ENCODE peak calls at places on chromosome 21, in six cellular contexts. One of them, this sample, is unnamed.

GRCh38 chr21:35475768-35476167 is 426.7 kb upstream of the RUNX1 start:
- DNase-seq in GM13977: no peak
- DNase-seq in fibroblast of lung: peak
- DNase-seq in brain microvascular endothelial cell: peak
- DNase-seq in tibial artery: no peak
- DNase-seq in stomach: no peak
- DNase-seq in this sample: peak

GRCh38 chr21:42621828-42622199 is 31.6 kb upstream of the PDE9A start:
- DNase-seq in GM13977: no peak
- DNase-seq in fibroblast of lung: no peak
- DNase-seq in brain microvascular endothelial cell: no peak
- DNase-seq in tibial artery: no peak
- DNase-seq in stomach: no peak
- DNase-seq in this sample: no peak

GRCh38 chr21:40886931-40887330 is 40.0 kb upstream of the DSCAM start:
- DNase-seq in GM13977: no peak
- DNase-seq in fibroblast of lung: no peak
- DNase-seq in brain microvascular endothelial cell: no peak
- DNase-seq in tibial artery: no peak
- DNase-seq in stomach: no peak
- DNase-seq in this sample: no peak

GRCh38 chr21:25961042-25961441 is 209.5 kb downstream of the APP start:
- DNase-seq in GM13977: no peak
- DNase-seq in fibroblast of lung: no peak
- DNase-seq in brain microvascular endothelial cell: no peak
- DNase-seq in tibial artery: no peak
- DNase-seq in stomach: no peak
- DNase-seq in this sample: no peak

GRCh38 chr21:36437745-36438128 is 42.2 kb downstream of the CLDN14 start:
- DNase-seq in GM13977: no peak
- DNase-seq in fibroblast of lung: peak
- DNase-seq in brain microvascular endothelial cell: peak
- DNase-seq in tibial artery: no peak
- DNase-seq in stomach: peak
- DNase-seq in this sample: no peak

GRCh38 chr21:37792046-37792445 is 124.2 kb downstream of the KCNJ6 start:
- DNase-seq in GM13977: no peak
- DNase-seq in fibroblast of lung: peak
- DNase-seq in brain microvascular endothelial cell: peak
- DNase-seq in tibial artery: no peak
- DNase-seq in stomach: no peak
- DNase-seq in this sample: no peak

GRCh38 chr21:20341431-20341830 is 656.8 kb upstream of the NCAM2 start:
- DNase-seq in GM13977: no peak
- DNase-seq in fibroblast of lung: no peak
- DNase-seq in brain microvascular endothelial cell: no peak
- DNase-seq in tibial artery: no peak
- DNase-seq in stomach: no peak
- DNase-seq in this sample: no peak

GRCh38 chr21:14913576-14914146 is 151.1 kb downstream of the NRIP1 start:
- DNase-seq in GM13977: no peak
- DNase-seq in fibroblast of lung: no peak
- DNase-seq in brain microvascular endothelial cell: no peak
- DNase-seq in tibial artery: no peak
- DNase-seq in stomach: no peak
- DNase-seq in this sample: no peak

GRCh38 chr21:27566521-27566920 is 599.6 kb upstream of the ADAMTS5 start:
- DNase-seq in GM13977: no peak
- DNase-seq in fibroblast of lung: peak
- DNase-seq in brain microvascular endothelial cell: no peak
- DNase-seq in tibial artery: no peak
- DNase-seq in stomach: no peak
- DNase-seq in this sample: no peak

GRCh38 chr21:30337644-30338170 is at the start of gene KRTAP27-1:
- DNase-seq in GM13977: no peak
- DNase-seq in fibroblast of lung: no peak
- DNase-seq in brain microvascular endothelial cell: no peak
- DNase-seq in tibial artery: no peak
- DNase-seq in stomach: no peak
- DNase-seq in this sample: no peak

GRCh38 chr21:32096411-32096810 is 182.4 kb downstream of the MIS18A start:
- DNase-seq in GM13977: no peak
- DNase-seq in fibroblast of lung: no peak
- DNase-seq in brain microvascular endothelial cell: no peak
- DNase-seq in tibial artery: no peak
- DNase-seq in stomach: no peak
- DNase-seq in this sample: peak

GRCh38 chr21:21029159-21029558 is 30.9 kb downstream of the NCAM2 start:
- DNase-seq in GM13977: no peak
- DNase-seq in fibroblast of lung: peak
- DNase-seq in brain microvascular endothelial cell: no peak
- DNase-seq in tibial artery: no peak
- DNase-seq in stomach: no peak
- DNase-seq in this sample: no peak

GRCh38 chr21:42083361-42083690 is 12.2 kb downstream of the UMODL1 start:
- DNase-seq in GM13977: no peak
- DNase-seq in fibroblast of lung: no peak
- DNase-seq in brain microvascular endothelial cell: no peak
- DNase-seq in tibial artery: no peak
- DNase-seq in stomach: no peak
- DNase-seq in this sample: no peak

GRCh38 chr21:14448784-14449183 is 65.8 kb upstream of the HSPA13 start:
- DNase-seq in GM13977: no peak
- DNase-seq in fibroblast of lung: no peak
- DNase-seq in brain microvascular endothelial cell: no peak
- DNase-seq in tibial artery: no peak
- DNase-seq in stomach: no peak
- DNase-seq in this sample: no peak

GRCh38 chr21:17501107-17502006 is 11.5 kb upstream of the CXADR start:
- DNase-seq in GM13977: no peak
- DNase-seq in fibroblast of lung: no peak
- DNase-seq in brain microvascular endothelial cell: no peak
- DNase-seq in tibial artery: no peak
- DNase-seq in stomach: no peak
- DNase-seq in this sample: no peak

GRCh38 chr21:41373253-41373652 is 11.4 kb downstream of the MX2 start:
- DNase-seq in GM13977: no peak
- DNase-seq in fibroblast of lung: no peak
- DNase-seq in brain microvascular endothelial cell: no peak
- DNase-seq in tibial artery: peak
- DNase-seq in stomach: no peak
- DNase-seq in this sample: no peak

GRCh38 chr21:42193131-42193671 is 25.7 kb upstream of the ABCG1 start:
- DNase-seq in GM13977: no peak
- DNase-seq in fibroblast of lung: peak
- DNase-seq in brain microvascular endothelial cell: peak
- DNase-seq in tibial artery: no peak
- DNase-seq in stomach: no peak
- DNase-seq in this sample: peak

GRCh38 chr21:42125571-42126544 is 54.7 kb downstream of the UMODL1 start:
- DNase-seq in GM13977: no peak
- DNase-seq in fibroblast of lung: peak
- DNase-seq in brain microvascular endothelial cell: peak
- DNase-seq in tibial artery: no peak
- DNase-seq in stomach: no peak
- DNase-seq in this sample: peak

GRCh38 chr21:26106562-26106961 is 64.0 kb downstream of the APP start:
- DNase-seq in GM13977: no peak
- DNase-seq in fibroblast of lung: no peak
- DNase-seq in brain microvascular endothelial cell: no peak
- DNase-seq in tibial artery: no peak
- DNase-seq in stomach: no peak
- DNase-seq in this sample: no peak

GRCh38 chr21:36194024-36194423 is 37.4 kb downstream of the DOP1B start:
- DNase-seq in GM13977: no peak
- DNase-seq in fibroblast of lung: no peak
- DNase-seq in brain microvascular endothelial cell: no peak
- DNase-seq in tibial artery: no peak
- DNase-seq in stomach: peak
- DNase-seq in this sample: no peak

GRCh38 chr21:31879251-31879650 is 6.4 kb downstream of the HUNK start:
- DNase-seq in GM13977: no peak
- DNase-seq in fibroblast of lung: no peak
- DNase-seq in brain microvascular endothelial cell: no peak
- DNase-seq in tibial artery: no peak
- DNase-seq in stomach: no peak
- DNase-seq in this sample: no peak

GRCh38 chr21:14482165-14482564 is 64.0 kb downstream of the SAMSN1 start:
- DNase-seq in GM13977: no peak
- DNase-seq in fibroblast of lung: no peak
- DNase-seq in brain microvascular endothelial cell: no peak
- DNase-seq in tibial artery: no peak
- DNase-seq in stomach: no peak
- DNase-seq in this sample: peak

GRCh38 chr21:35811115-35811806 is 249.1 kb downstream of the SETD4 start:
- DNase-seq in GM13977: no peak
- DNase-seq in fibroblast of lung: no peak
- DNase-seq in brain microvascular endothelial cell: no peak
- DNase-seq in tibial artery: no peak
- DNase-seq in stomach: no peak
- DNase-seq in this sample: no peak

GRCh38 chr21:36609654-36610053 is 89.3 kb upstream of the SIM2 start:
- DNase-seq in GM13977: no peak
- DNase-seq in fibroblast of lung: no peak
- DNase-seq in brain microvascular endothelial cell: no peak
- DNase-seq in tibial artery: no peak
- DNase-seq in stomach: no peak
- DNase-seq in this sample: no peak

GRCh38 chr21:29232601-29233541 is 65.9 kb upstream of the BACH1 start:
- DNase-seq in GM13977: no peak
- DNase-seq in fibroblast of lung: peak
- DNase-seq in brain microvascular endothelial cell: peak
- DNase-seq in tibial artery: no peak
- DNase-seq in stomach: no peak
- DNase-seq in this sample: peak
- TF ChIP-seq CTCF in GM13977: peak
- TF ChIP-seq CTCF in fibroblast of lung: no peak
- TF ChIP-seq CTCF in brain microvascular endothelial cell: no peak
- TF ChIP-seq CTCF in tibial artery: no peak
- TF ChIP-seq CTCF in stomach: no peak
- TF ChIP-seq CTCF in this sample: no peak

GRCh38 chr21:45290948-45291612 is 3.4 kb upstream of the POFUT2 start:
- DNase-seq in GM13977: no peak
- DNase-seq in fibroblast of lung: peak
- DNase-seq in brain microvascular endothelial cell: peak
- DNase-seq in tibial artery: peak
- DNase-seq in stomach: peak
- DNase-seq in this sample: no peak
- TF ChIP-seq CTCF in GM13977: no peak
- TF ChIP-seq CTCF in fibroblast of lung: no peak
- TF ChIP-seq CTCF in brain microvascular endothelial cell: no peak
- TF ChIP-seq CTCF in tibial artery: no peak
- TF ChIP-seq CTCF in stomach: no peak
- TF ChIP-seq CTCF in this sample: no peak

GRCh38 chr21:16460936-16461335 is 731.2 kb downstream of the USP25 start:
- DNase-seq in GM13977: no peak
- DNase-seq in fibroblast of lung: no peak
- DNase-seq in brain microvascular endothelial cell: no peak
- DNase-seq in tibial artery: no peak
- DNase-seq in stomach: no peak
- DNase-seq in this sample: no peak
- TF ChIP-seq CTCF in GM13977: no peak
- TF ChIP-seq CTCF in fibroblast of lung: no peak
- TF ChIP-seq CTCF in brain microvascular endothelial cell: peak
- TF ChIP-seq CTCF in tibial artery: no peak
- TF ChIP-seq CTCF in stomach: no peak
- TF ChIP-seq CTCF in this sample: no peak

GRCh38 chr21:34037446-34037845 is 35.9 kb upstream of the MRPS6 start:
- DNase-seq in GM13977: no peak
- DNase-seq in fibroblast of lung: peak
- DNase-seq in brain microvascular endothelial cell: peak
- DNase-seq in tibial artery: no peak
- DNase-seq in stomach: no peak
- DNase-seq in this sample: no peak

GRCh38 chr21:34031835-34032370 is 41.5 kb upstream of the MRPS6 start:
- DNase-seq in GM13977: peak
- DNase-seq in fibroblast of lung: no peak
- DNase-seq in brain microvascular endothelial cell: no peak
- DNase-seq in tibial artery: no peak
- DNase-seq in stomach: no peak
- DNase-seq in this sample: peak

GRCh38 chr21:34037009-34037408 is 36.4 kb upstream of the MRPS6 start:
- DNase-seq in GM13977: no peak
- DNase-seq in fibroblast of lung: no peak
- DNase-seq in brain microvascular endothelial cell: no peak
- DNase-seq in tibial artery: no peak
- DNase-seq in stomach: no peak
- DNase-seq in this sample: no peak

GRCh38 chr21:34035619-34036354 is 37.6 kb upstream of the MRPS6 start:
- DNase-seq in GM13977: no peak
- DNase-seq in fibroblast of lung: no peak
- DNase-seq in brain microvascular endothelial cell: no peak
- DNase-seq in tibial artery: no peak
- DNase-seq in stomach: no peak
- DNase-seq in this sample: no peak

GRCh38 chr21:34034369-34035014 is 38.9 kb upstream of the MRPS6 start:
- DNase-seq in GM13977: no peak
- DNase-seq in fibroblast of lung: no peak
- DNase-seq in brain microvascular endothelial cell: no peak
- DNase-seq in tibial artery: no peak
- DNase-seq in stomach: no peak
- DNase-seq in this sample: no peak
- TF ChIP-seq CTCF in GM13977: no peak
- TF ChIP-seq CTCF in fibroblast of lung: no peak
- TF ChIP-seq CTCF in brain microvascular endothelial cell: peak
- TF ChIP-seq CTCF in tibial artery: no peak
- TF ChIP-seq CTCF in stomach: no peak
- TF ChIP-seq CTCF in this sample: no peak

GRCh38 chr21:38831526-38832467 is 26.1 kb downstream of the ETS2 start:
- DNase-seq in GM13977: peak
- DNase-seq in fibroblast of lung: peak
- DNase-seq in brain microvascular endothelial cell: peak
- DNase-seq in tibial artery: peak
- DNase-seq in stomach: peak
- DNase-seq in this sample: peak

GRCh38 chr21:38830667-38831525 is 25.2 kb downstream of the ETS2 start:
- DNase-seq in GM13977: peak
- DNase-seq in fibroblast of lung: no peak
- DNase-seq in brain microvascular endothelial cell: no peak
- DNase-seq in tibial artery: no peak
- DNase-seq in stomach: no peak
- DNase-seq in this sample: no peak

GRCh38 chr21:38834725-38835124 is 29.0 kb downstream of the ETS2 start:
- DNase-seq in GM13977: no peak
- DNase-seq in fibroblast of lung: no peak
- DNase-seq in brain microvascular endothelial cell: no peak
- DNase-seq in tibial artery: no peak
- DNase-seq in stomach: no peak
- DNase-seq in this sample: no peak

GRCh38 chr21:38832664-38833063 is 26.9 kb downstream of the ETS2 start:
- DNase-seq in GM13977: no peak
- DNase-seq in fibroblast of lung: no peak
- DNase-seq in brain microvascular endothelial cell: no peak
- DNase-seq in tibial artery: no peak
- DNase-seq in stomach: no peak
- DNase-seq in this sample: no peak

DNA sequence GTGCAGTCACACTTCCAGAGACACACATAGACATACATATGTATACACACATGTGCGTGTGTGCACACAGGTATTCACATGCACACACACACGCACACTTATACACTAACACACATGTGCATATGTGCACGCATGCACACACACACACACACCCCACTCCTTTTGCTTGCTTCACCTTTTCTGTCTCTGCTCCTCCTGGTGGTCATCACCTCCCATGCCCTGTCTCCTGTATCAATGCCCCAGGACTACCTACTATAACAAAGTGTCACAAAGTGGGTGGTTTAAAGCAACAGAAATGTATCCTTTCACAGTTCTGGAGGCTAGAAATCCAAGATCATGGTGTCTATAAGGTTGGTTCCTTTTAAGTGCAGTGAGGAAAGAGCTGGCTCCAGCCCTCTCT is 27.4 kb downstream of the ETS2 start:
- DNase-seq in GM13977: no peak
- DNase-seq in fibroblast of lung: no peak
- DNase-seq in brain microvascular endothelial cell: no peak
- DNase-seq in tibial artery: no peak
- DNase-seq in stomach: no peak
- DNase-seq in this sample: no peak
- TF ChIP-seq CTCF in GM13977: no peak
- TF ChIP-seq CTCF in fibroblast of lung: no peak
- TF ChIP-seq CTCF in brain microvascular endothelial cell: peak
- TF ChIP-seq CTCF in tibial artery: no peak
- TF ChIP-seq CTCF in stomach: no peak
- TF ChIP-seq CTCF in this sample: no peak